ENCODE peak calls at places on chromosomes 2 and 18, in eight cellular contexts. Q is coronary artery, E is AG09309, S is AG04449, Y is tibial nerve, D is endodermal cell, B is choroid plexus epithelial cell, C is body of pancreas. W is an unnamed sample.

GRCh38 chr2:230947908-230948365 is 22.9 kb upstream of the GPR55 start:
- DNase-seq in Q (no peak), E (no peak), S (no peak), Y (no peak), D (no peak), B (no peak), C (no peak), W (no peak)

GRCh38 chr2:150599889-150600288 is 112.4 kb upstream of the RND3 start:
- DNase-seq in Q (no peak), E (no peak), S (no peak), Y (no peak), D (no peak), B (no peak), C (no peak), W (no peak)

GRCh38 chr2:225233234-225233633 is 166.3 kb upstream of the NYAP2 start:
- DNase-seq in Q (no peak), E (no peak), S (peak; percentile 10), Y (no peak), D (no peak), B (no peak), C (no peak), W (no peak)

GRCh38 chr2:8316356-8316755 is 365.5 kb upstream of the ID2 start:
- DNase-seq in Q (peak; percentile 14), E (no peak), S (no peak), Y (no peak), D (peak; percentile 33), B (no peak), C (no peak), W (no peak)

GRCh38 chr18:60259052-60259681 is 113.4 kb downstream of the MC4R start:
- DNase-seq in Q (no peak), E (no peak), S (no peak), Y (no peak), D (no peak), B (peak; percentile 64), C (no peak), W (no peak)

GRCh38 chr2:239327536-239328305 is 73.1 kb downstream of the HDAC4 start:
- DNase-seq in Q (peak; percentile 71), E (no peak), S (no peak), Y (no peak), D (no peak), B (no peak), C (no peak), W (peak; percentile 62)

GRCh38 chr2:238651306-238652052 is 196.4 kb upstream of the TWIST2 start:
- DNase-seq in Q (peak; percentile 28), E (no peak), S (no peak), Y (no peak), D (peak; percentile 19), B (no peak), C (no peak), W (peak; percentile 34)

GRCh38 chr2:184272040-184272439 is 326.3 kb upstream of the ZNF804A start:
- DNase-seq in Q (no peak), E (no peak), S (no peak), Y (no peak), D (no peak), B (no peak), C (no peak), W (no peak)

GRCh38 chr2:191593622-191594416 is 84.1 kb upstream of the NABP1 start:
- DNase-seq in Q (no peak), E (peak; percentile 54), S (no peak), Y (no peak), D (no peak), B (peak; percentile 39), C (no peak), W (no peak)

DNA sequence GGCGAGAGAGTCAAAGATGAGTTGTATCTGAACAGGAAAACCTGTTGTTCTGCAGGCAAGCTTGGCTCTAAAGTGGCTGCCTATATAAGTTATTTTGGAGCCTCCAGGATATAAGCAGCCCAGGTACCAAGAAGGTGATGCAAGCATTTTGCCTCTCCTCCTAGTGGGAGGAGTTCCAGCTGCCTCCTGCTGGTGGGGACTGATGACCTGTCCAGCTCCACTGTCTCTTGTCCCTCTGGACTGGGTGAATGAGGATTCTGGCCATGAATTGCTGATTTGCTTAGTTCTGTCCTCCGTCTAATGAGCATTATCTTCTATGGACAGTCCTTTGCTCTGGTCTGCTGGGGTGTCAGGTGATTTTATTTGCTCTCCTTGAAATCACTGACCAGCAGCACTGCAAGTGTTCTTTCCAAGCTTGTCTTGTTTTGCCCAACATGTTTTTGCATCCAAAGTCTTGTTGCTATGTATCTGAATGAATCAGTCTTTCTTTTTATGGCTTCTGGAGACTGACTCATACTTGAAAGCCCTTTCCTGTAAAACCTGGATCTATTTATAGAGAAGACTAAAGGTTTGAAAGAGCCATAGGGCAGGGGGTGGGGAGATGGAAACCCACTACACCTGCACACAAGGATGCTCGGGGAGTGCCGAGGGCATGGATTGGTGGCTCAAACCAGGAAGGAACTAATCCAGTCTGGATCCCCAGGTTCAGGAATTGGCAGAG is 40.6 kb upstream of the EFHD1 start:
- DNase-seq in Q (no peak), E (peak; percentile 83), S (peak; percentile 57), Y (no peak), D (no peak), B (peak; percentile 82), C (no peak), W (no peak)
- TF ChIP-seq CTCF in Q (no peak), E (peak; percentile 13), S (peak; percentile 13), Y (no peak), D (peak; percentile 22), B (peak; percentile 17), C (no peak), W (no peak)

GRCh38 chr18:28108801-28109200 is 68.1 kb downstream of the CDH2 start:
- DNase-seq in Q (no peak), E (no peak), S (no peak), Y (no peak), D (no peak), B (peak; percentile 36), C (no peak), W (no peak)
- TF ChIP-seq CTCF in Q (no peak), E (no peak), S (no peak), Y (no peak), D (peak; percentile 27), B (peak; percentile 26), C (no peak), W (no peak)

GRCh38 chr18:10487161-10487560 is 32.7 kb downstream of the APCDD1 start:
- DNase-seq in Q (no peak), E (no peak), S (no peak), Y (no peak), D (no peak), B (no peak), C (no peak), W (no peak)

GRCh38 chr18:10485475-10485874 is 31.0 kb downstream of the APCDD1 start:
- DNase-seq in Q (no peak), E (no peak), S (no peak), Y (no peak), D (no peak), B (no peak), C (no peak), W (no peak)

GRCh38 chr18:10488022-10488421 is 33.6 kb downstream of the APCDD1 start:
- DNase-seq in Q (no peak), E (no peak), S (no peak), Y (no peak), D (no peak), B (peak; percentile 24), C (no peak), W (no peak)

GRCh38 chr18:10495936-10496335 is 29.9 kb upstream of the NAPG start:
- DNase-seq in Q (no peak), E (no peak), S (no peak), Y (no peak), D (no peak), B (no peak), C (no peak), W (no peak)

GRCh38 chr18:10490401-10491289 is 35.2 kb upstream of the NAPG start:
- DNase-seq in Q (no peak), E (no peak), S (no peak), Y (no peak), D (peak; percentile 93), B (no peak), C (peak; percentile 28), W (no peak)
- TF ChIP-seq CTCF in Q (no peak), E (no peak), S (no peak), Y (peak; percentile 12), D (peak; percentile 78), B (no peak), C (no peak), W (no peak)

GRCh38 chr2:106288873-106289272 is 94.8 kb upstream of the UXS1 start:
- DNase-seq in Q (no peak), E (no peak), S (no peak), Y (no peak), D (no peak), B (no peak), C (no peak), W (no peak)
- TF ChIP-seq CTCF in Q (no peak), E (no peak), S (no peak), Y (no peak), D (no peak), B (no peak), C (no peak), W (no peak)

GRCh38 chr2:235876099-235876679 is 292.0 kb downstream of the GBX2 start:
- DNase-seq in Q (no peak), E (no peak), S (no peak), Y (no peak), D (no peak), B (no peak), C (no peak), W (no peak)
- TF ChIP-seq CTCF in Q (no peak), E (no peak), S (no peak), Y (no peak), D (no peak), B (no peak), C (no peak), W (no peak)

GRCh38 chr18:48816554-48816953 is 134.2 kb downstream of the SMAD7 start:
- DNase-seq in Q (peak; percentile 22), E (no peak), S (no peak), Y (no peak), D (no peak), B (no peak), C (no peak), W (peak; percentile 39)
- TF ChIP-seq CTCF in Q (no peak), E (no peak), S (no peak), Y (no peak), D (no peak), B (no peak), C (no peak), W (no peak)

GRCh38 chr2:132448771-132449170 is 32.2 kb downstream of the GPR39 start:
- DNase-seq in Q (no peak), E (no peak), S (no peak), Y (peak; percentile 26), D (peak; percentile 81), B (peak; percentile 78), C (no peak), W (no peak)
- TF ChIP-seq CTCF in Q (no peak), E (peak; percentile 80), S (peak; percentile 54), Y (peak; percentile 20), D (peak; percentile 85), B (peak; percentile 94), C (peak; percentile 29), W (peak; percentile 75)

DNA sequence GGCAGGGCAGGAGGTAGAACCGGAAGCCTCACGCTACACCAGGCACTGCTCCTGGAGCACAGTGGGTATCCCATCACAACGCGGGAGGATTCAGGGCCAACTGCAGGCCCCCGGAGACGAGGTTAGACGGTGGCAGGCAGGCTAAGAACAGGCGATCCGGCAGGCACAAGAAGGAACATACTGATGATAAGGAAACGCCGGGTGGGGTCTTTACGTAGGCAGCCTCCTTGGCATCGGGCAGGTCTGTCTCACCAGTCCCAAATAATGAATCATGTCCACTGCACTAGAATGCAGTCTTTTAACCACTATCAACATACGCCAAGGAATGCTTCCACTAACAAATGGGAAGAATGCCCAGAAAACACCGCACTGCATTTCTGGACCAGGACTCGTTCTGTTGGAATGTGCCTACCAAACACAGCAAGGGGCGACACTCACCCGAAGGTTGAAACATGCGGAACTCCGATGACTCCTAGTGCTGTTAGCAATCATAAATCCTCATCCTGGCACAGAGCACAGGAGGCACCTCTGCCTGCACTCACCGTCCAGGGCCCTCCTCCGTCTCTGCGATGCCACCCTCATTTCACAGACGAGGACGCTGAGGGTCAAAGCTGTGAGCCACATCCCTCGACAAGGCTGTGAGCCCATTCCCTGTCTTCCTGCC is 35.2 kb downstream of the ZNF516 start:
- DNase-seq in Q (peak; percentile 85), E (peak; percentile 100), S (peak; percentile 99), Y (no peak), D (peak; percentile 36), B (peak; percentile 98), C (peak; percentile 78), W (peak; percentile 50)
- TF ChIP-seq CTCF in Q (no peak), E (no peak), S (peak; percentile 16), Y (no peak), D (no peak), B (peak; percentile 17), C (no peak), W (no peak)